ENCODE peak calls at places on chromosomes 2 and 18, in six cellular contexts. F is kidney epithelial cell; Y is mesothelial cell of epicardium; S is adrenal gland; O is nephron progenitor cell; L is CD8-positive, alpha-beta T cell. G is an unnamed sample.

GRCh38 chr2:20048488-20049443 is 2.7 kb downstream of the LAPTM4A start:
- DNase-seq in F (no peak), Y (no peak), S (no peak), O (no peak), L (no peak), G (no peak)

GRCh38 chr18:79687806-79688205 is 8.2 kb downstream of the CTDP1 start:
- DNase-seq in F (peak; percentile 48), Y (no peak), S (no peak), O (no peak), L (no peak), G (no peak)

GRCh38 chr18:8730080-8730827 is 24.9 kb downstream of the MTCL1 start:
- DNase-seq in F (no peak), Y (no peak), S (peak; percentile 79), O (no peak), L (no peak), G (no peak)

GRCh38 chr2:109562421-109562820 is 51.3 kb downstream of the SEPTIN10 start:
- DNase-seq in F (no peak), Y (no peak), S (no peak), O (no peak), L (no peak), G (no peak)

GRCh38 chr18:34494359-34494696 is 215.8 kb upstream of the DTNA start:
- DNase-seq in F (no peak), Y (no peak), S (no peak), O (peak; percentile 10), L (no peak), G (peak; percentile 22)

GRCh38 chr2:58571181-58571852 is 330.2 kb upstream of the FANCL start:
- DNase-seq in F (peak; percentile 43), Y (peak; percentile 40), S (peak; percentile 23), O (peak; percentile 32), L (no peak), G (no peak)

GRCh38 chr18:13237641-13238040 is 19.1 kb downstream of the LDLRAD4 start:
- DNase-seq in F (no peak), Y (peak; percentile 11), S (no peak), O (no peak), L (no peak), G (no peak)

GRCh38 chr2:16746329-16746728 is 80.7 kb upstream of the CYRIA start:
- DNase-seq in F (no peak), Y (no peak), S (no peak), O (no peak), L (no peak), G (no peak)

GRCh38 chr2:1306029-1306686 is 107.1 kb upstream of the TPO start:
- DNase-seq in F (no peak), Y (no peak), S (no peak), O (no peak), L (no peak), G (no peak)

GRCh38 chr2:134785659-134786058 is 52.8 kb upstream of the ACMSD start:
- DNase-seq in F (no peak), Y (no peak), S (no peak), O (no peak), L (no peak), G (no peak)

GRCh38 chr2:139813340-139813739 is 1033.2 kb upstream of the NXPH2 start:
- DNase-seq in F (no peak), Y (no peak), S (no peak), O (no peak), L (no peak), G (no peak)

GRCh38 chr2:48207201-48207641 is 300.9 kb upstream of the FBXO11 start:
- DNase-seq in F (no peak), Y (no peak), S (no peak), O (no peak), L (no peak), G (no peak)

GRCh38 chr2:112187805-112188596 is 49.8 kb downstream of the FBLN7 start:
- DNase-seq in F (peak; percentile 18), Y (no peak), S (no peak), O (no peak), L (peak; percentile 69), G (no peak)

GRCh38 chr2:104378853-104379374 is 475.0 kb upstream of the POU3F3 start:
- DNase-seq in F (peak; percentile 42), Y (no peak), S (no peak), O (peak; percentile 11), L (no peak), G (no peak)

GRCh38 chr2:133218204-133218603 is 350.1 kb downstream of the NCKAP5 start:
- DNase-seq in F (no peak), Y (no peak), S (no peak), O (no peak), L (no peak), G (no peak)

GRCh38 chr2:234983011-234983726 is 31.4 kb downstream of the SH3BP4 start:
- DNase-seq in F (no peak), Y (no peak), S (no peak), O (no peak), L (no peak), G (no peak)

GRCh38 chr18:10371165-10371564 is 83.3 kb upstream of the APCDD1 start:
- DNase-seq in F (no peak), Y (no peak), S (no peak), O (no peak), L (no peak), G (no peak)

GRCh38 chr2:96931461-96931860 is 54.9 kb downstream of the FAM178B start:
- DNase-seq in F (no peak), Y (no peak), S (no peak), O (no peak), L (no peak), G (no peak)

GRCh38 chr2:113818382-113818951 is 62.0 kb upstream of the SLC35F5 start:
- DNase-seq in F (peak; percentile 100), Y (peak; percentile 52), S (peak; percentile 91), O (peak; percentile 53), L (no peak), G (peak; percentile 32)

GRCh38 chr2:98923244-98923940 is 12.6 kb downstream of the CRACDL start:
- DNase-seq in F (no peak), Y (no peak), S (no peak), O (no peak), L (no peak), G (no peak)
- TF ChIP-seq CTCF in F (peak; percentile 4), Y (no peak), S (no peak), O (peak; percentile 12), L (no peak), G (no peak)

DNA sequence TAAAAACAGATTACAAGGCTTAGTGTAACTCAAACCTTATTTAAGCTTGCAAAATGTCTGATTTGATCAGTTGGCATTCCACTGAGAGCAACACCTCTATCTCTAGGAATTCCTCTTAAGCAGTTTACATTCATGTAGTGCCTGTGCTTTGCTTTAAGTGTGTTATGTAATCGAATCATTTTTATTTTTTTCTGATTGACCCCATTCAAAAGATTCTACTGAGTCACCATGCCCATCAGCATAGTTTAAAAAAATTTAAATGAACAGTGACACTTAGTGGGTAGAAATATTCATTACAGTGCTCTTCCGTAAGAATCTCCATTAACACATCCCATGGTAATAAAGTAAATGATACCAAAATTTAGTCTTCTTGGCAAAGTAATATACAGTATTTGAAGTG is 67.8 kb upstream of the SLC4A10 start:
- DNase-seq in F (no peak), Y (no peak), S (no peak), O (no peak), L (no peak), G (no peak)
- TF ChIP-seq CTCF in F (peak; percentile 2), Y (no peak), S (no peak), O (no peak), L (no peak), G (no peak)

GRCh38 chr2:150697596-150697995 is 210.1 kb upstream of the RND3 start:
- DNase-seq in F (no peak), Y (no peak), S (no peak), O (no peak), L (no peak), G (no peak)
- TF ChIP-seq CTCF in F (no peak), Y (no peak), S (no peak), O (no peak), L (no peak), G (no peak)

GRCh38 chr2:83844490-83844889 is 614.6 kb downstream of the SUCLG1 start:
- DNase-seq in F (no peak), Y (no peak), S (no peak), O (no peak), L (no peak), G (no peak)
- TF ChIP-seq CTCF in F (no peak), Y (no peak), S (no peak), O (no peak), L (no peak), G (no peak)

DNA sequence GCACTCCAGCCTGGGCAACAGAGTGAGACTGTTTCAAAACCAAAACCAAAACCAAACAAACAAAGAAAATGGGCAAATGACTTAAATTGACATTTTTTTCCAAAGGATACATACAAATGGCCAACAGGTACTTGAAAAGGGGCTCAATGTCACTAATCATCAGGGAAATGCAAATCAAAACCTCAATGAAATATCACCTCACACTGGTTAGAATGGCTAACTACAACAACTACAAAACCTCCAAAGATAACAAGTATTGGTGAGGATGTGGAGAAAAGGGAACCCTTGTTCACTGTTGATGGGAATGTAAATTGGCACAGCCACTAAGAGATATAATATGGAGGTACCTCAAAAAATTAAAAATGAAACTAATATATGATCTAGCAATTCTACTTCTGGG is 213.2 kb upstream of the HS6ST1 start:
- DNase-seq in F (no peak), Y (no peak), S (no peak), O (no peak), L (no peak), G (no peak)
- TF ChIP-seq CTCF in F (no peak), Y (no peak), S (peak; percentile 39), O (no peak), L (no peak), G (no peak)

GRCh38 chr2:10448646-10449480 is 736 bp upstream of the ODC1 start:
- DNase-seq in F (peak; percentile 61), Y (peak; percentile 97), S (peak; percentile 90), O (peak; percentile 93), L (peak; percentile 89), G (peak; percentile 53)
- TF ChIP-seq CTCF in F (no peak), Y (no peak), S (no peak), O (no peak), L (no peak), G (no peak)

GRCh38 chr2:32862269-32863055 is 84.3 kb upstream of the LTBP1 start:
- DNase-seq in F (no peak), Y (no peak), S (no peak), O (no peak), L (no peak), G (no peak)

GRCh38 chr2:32863326-32863725 is 83.4 kb upstream of the LTBP1 start:
- DNase-seq in F (no peak), Y (no peak), S (no peak), O (no peak), L (no peak), G (no peak)

GRCh38 chr2:32860385-32860784 is 86.4 kb upstream of the LTBP1 start:
- DNase-seq in F (no peak), Y (no peak), S (no peak), O (no peak), L (no peak), G (no peak)

GRCh38 chr2:32856891-32857290 is 89.9 kb upstream of the LTBP1 start:
- DNase-seq in F (no peak), Y (no peak), S (no peak), O (no peak), L (no peak), G (no peak)

DNA sequence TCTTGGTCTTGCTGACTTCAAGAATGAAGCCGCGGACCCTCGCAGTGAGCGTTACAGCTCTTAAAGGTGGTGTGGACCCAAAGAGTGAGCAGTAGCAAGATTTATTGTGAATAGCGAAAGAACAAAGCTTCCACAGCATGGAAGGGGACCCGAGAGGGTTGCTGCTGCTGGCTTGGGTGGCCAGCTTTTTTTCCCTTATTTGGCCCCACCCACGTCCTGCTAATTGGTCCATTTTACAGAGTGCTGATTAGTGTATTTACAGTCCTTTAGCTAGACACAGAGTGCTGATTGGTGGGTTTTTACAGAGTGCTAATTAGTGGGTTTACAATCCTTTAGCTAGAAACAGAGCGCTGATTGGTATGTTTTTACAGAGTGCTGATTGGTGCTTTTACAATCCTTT is 88.0 kb upstream of the LTBP1 start:
- DNase-seq in F (no peak), Y (no peak), S (no peak), O (no peak), L (no peak), G (no peak)
- TF ChIP-seq CTCF in F (no peak), Y (no peak), S (no peak), O (no peak), L (no peak), G (no peak)

G was measured in omental fat pad.